ENCODE peak calls at places on chromosomes 3 and 15, in six cellular contexts. T, I, J, C, S and Z are unnamed samples.
A peak's percentile ranks its signal among the peaks of the same experiment; 100 is the strongest.

GRCh38 chr15:40918146-40918798 is 10.9 kb upstream of the DLL4 start:
- DNase-seq in T (no peak), I (peak; percentile 23), J (no peak), C (no peak), S (no peak), Z (no peak)

GRCh38 chr3:138468886-138469285 is 34.5 kb downstream of the ESYT3 start:
- DNase-seq in T (no peak), I (no peak), J (peak; percentile 50), C (no peak), S (peak; percentile 77), Z (peak; percentile 38)

GRCh38 chr3:115239717-115240116 is 92.6 kb upstream of the ZBTB20 start:
- DNase-seq in T (no peak), I (peak; percentile 82), J (peak; percentile 69), C (no peak), S (peak; percentile 95), Z (peak; percentile 62)

GRCh38 chr3:133506215-133506901 is 67.1 kb upstream of the CDV3 start:
- DNase-seq in T (no peak), I (no peak), J (no peak), C (no peak), S (no peak), Z (peak; percentile 24)

GRCh38 chr15:93658026-93658790 is 569.2 kb upstream of the RGMA start:
- DNase-seq in T (no peak), I (no peak), J (no peak), C (no peak), S (no peak), Z (no peak)

GRCh38 chr3:154060606-154061380 is 60.4 kb upstream of the ARHGEF26 start:
- DNase-seq in T (no peak), I (no peak), J (no peak), C (no peak), S (no peak), Z (peak; percentile 41)

GRCh38 chr3:175287361-175287963 is 428.3 kb downstream of the NAALADL2 start:
- DNase-seq in T (no peak), I (no peak), J (no peak), C (no peak), S (no peak), Z (no peak)

GRCh38 chr3:51388286-51389029 is 2.6 kb upstream of the RBM15B start:
- DNase-seq in T (peak; percentile 41), I (no peak), J (no peak), C (no peak), S (peak; percentile 91), Z (peak; percentile 44)

GRCh38 chr3:19106307-19106706 is 42.0 kb upstream of the KCNH8 start:
- DNase-seq in T (no peak), I (no peak), J (no peak), C (no peak), S (no peak), Z (no peak)

GRCh38 chr15:78925956-78926743 is 18.7 kb downstream of the CTSH start:
- DNase-seq in T (no peak), I (no peak), J (no peak), C (no peak), S (no peak), Z (no peak)

GRCh38 chr15:93362821-93363220 is 273.8 kb upstream of the RGMA start:
- DNase-seq in T (no peak), I (no peak), J (no peak), C (no peak), S (no peak), Z (peak; percentile 75)

GRCh38 chr15:56524915-56525314 is 60.0 kb upstream of the MNS1 start:
- DNase-seq in T (no peak), I (no peak), J (no peak), C (no peak), S (no peak), Z (peak; percentile 65)

GRCh38 chr15:22253676-22254408 is 173.5 kb downstream of the OR4M2 start:
- DNase-seq in T (no peak), I (no peak), J (no peak), C (no peak), S (no peak), Z (no peak)

GRCh38 chr3:36959821-36960220 is 15.0 kb upstream of the TRANK1 start:
- DNase-seq in T (no peak), I (no peak), J (no peak), C (no peak), S (peak; percentile 89), Z (peak; percentile 28)

GRCh38 chr15:88476635-88477038 is 9.1 kb downstream of the MRPS11 start:
- DNase-seq in T (peak; percentile 45), I (peak; percentile 6), J (peak; percentile 31), C (no peak), S (peak; percentile 60), Z (peak; percentile 59)

GRCh38 chr3:9940746-9941145 is 7.1 kb downstream of the CRELD1 start:
- DNase-seq in T (no peak), I (no peak), J (no peak), C (no peak), S (no peak), Z (no peak)

GRCh38 chr3:87041191-87041590 is 50.2 kb upstream of the VGLL3 start:
- DNase-seq in T (no peak), I (no peak), J (no peak), C (no peak), S (peak; percentile 48), Z (no peak)

GRCh38 chr15:99708563-99708962 is 24.7 kb downstream of the LYSMD4 start:
- DNase-seq in T (peak; percentile 77), I (no peak), J (peak; percentile 40), C (no peak), S (peak; percentile 94), Z (no peak)

GRCh38 chr3:53422954-53423708 is 71.3 kb upstream of the CACNA1D start:
- DNase-seq in T (no peak), I (no peak), J (no peak), C (no peak), S (no peak), Z (no peak)

GRCh38 chr3:122754867-122755835 is 38.5 kb downstream of the HSPBAP1 start:
- DNase-seq in T (no peak), I (no peak), J (peak; percentile 48), C (no peak), S (peak; percentile 85), Z (peak; percentile 65)

GRCh38 chr3:64642327-64643151 is 45.3 kb downstream of the ADAMTS9 start:
- DNase-seq in T (no peak), I (peak; percentile 4), J (no peak), C (no peak), S (no peak), Z (peak; percentile 94)

GRCh38 chr15:76903251-76903681 is 1.9 kb downstream of the SCAPER start:
- DNase-seq in T (no peak), I (no peak), J (peak; percentile 24), C (no peak), S (peak; percentile 24), Z (peak; percentile 20)

GRCh38 chr3:156449712-156450574 is 105.0 kb downstream of the SSR3 start:
- DNase-seq in T (no peak), I (peak; percentile 17), J (peak; percentile 29), C (no peak), S (peak; percentile 64), Z (peak; percentile 58)

GRCh38 chr15:52217186-52217585 is 26.0 kb upstream of the GNB5 start:
- DNase-seq in T (peak; percentile 65), I (no peak), J (no peak), C (no peak), S (peak; percentile 33), Z (peak; percentile 26)

GRCh38 chr3:182238141-182238540 is 526.4 kb downstream of the SOX2 start:
- DNase-seq in T (no peak), I (no peak), J (no peak), C (no peak), S (no peak), Z (peak; percentile 77)

GRCh38 chr3:129699635-129700034 is 93.2 kb upstream of the PLXND1 start:
- DNase-seq in T (no peak), I (no peak), J (no peak), C (no peak), S (no peak), Z (no peak)

GRCh38 chr15:66730168-66731014 is 28.4 kb downstream of the SMAD6 start:
- DNase-seq in T (no peak), I (no peak), J (no peak), C (no peak), S (peak; percentile 49), Z (no peak)

GRCh38 chr3:160977776-160978175 is 127.4 kb downstream of the B3GALNT1 start:
- DNase-seq in T (no peak), I (no peak), J (no peak), C (no peak), S (no peak), Z (no peak)

GRCh38 chr15:29035571-29036285 is 150.0 kb downstream of the APBA2 start:
- DNase-seq in T (no peak), I (no peak), J (no peak), C (no peak), S (no peak), Z (no peak)

GRCh38 chr15:47726399-47726823 is 9.1 kb downstream of the SEMA6D start:
- DNase-seq in T (no peak), I (no peak), J (no peak), C (no peak), S (no peak), Z (no peak)

GRCh38 chr15:78316211-78317077 is 17.0 kb upstream of the SKIC8 start:
- DNase-seq in T (peak; percentile 61), I (no peak), J (no peak), C (no peak), S (no peak), Z (peak; percentile 64)

GRCh38 chr3:133394561-133395311 is 5.1 kb upstream of the BFSP2 start:
- DNase-seq in T (no peak), I (no peak), J (no peak), C (no peak), S (no peak), Z (no peak)

GRCh38 chr3:136547293-136547692 is 204.9 kb downstream of the STAG1 start:
- DNase-seq in T (no peak), I (no peak), J (no peak), C (no peak), S (peak; percentile 16), Z (peak; percentile 24)

GRCh38 chr3:69741057-69741830 is 2.0 kb downstream of the MITF start:
- DNase-seq in T (no peak), I (no peak), J (no peak), C (no peak), S (no peak), Z (no peak)